ENCODE peak calls at places on chromosome 5, in ten cellular contexts. One of them, this sample, is unnamed. For H3K4me1, the result is how much of the 10 kb centered on the place peaks cover.

GRCh38 chr5:127846884-127847283 is 143.7 kb downstream of the CCDC192 start:
- DNase-seq in H1: no peak
- DNase-seq in adrenal gland: no peak
- DNase-seq in CD8-positive, alpha-beta T cell: no peak
- DNase-seq in thoracic aorta: no peak
- DNase-seq in GM23338: no peak
- DNase-seq in prostate gland: no peak
- DNase-seq in hepatocyte: no peak
- DNase-seq in cardiac muscle cell: no peak
- DNase-seq in sigmoid colon: no peak
- DNase-seq in this sample: no peak

GRCh38 chr5:151156732-151157402 is 712 bp downstream of the ANXA6 start:
- DNase-seq in GM23338: peak
- DNase-seq in thoracic aorta: no peak
- DNase-seq in CD8-positive, alpha-beta T cell: peak
- DNase-seq in adrenal gland: no peak
- DNase-seq in sigmoid colon: peak
- DNase-seq in hepatocyte: peak
- DNase-seq in H1: no peak
- DNase-seq in prostate gland: no peak
- DNase-seq in cardiac muscle cell: peak
- DNase-seq in this sample: no peak

GRCh38 chr5:78060421-78060820 is 234.1 kb downstream of the AP3B1 start:
- DNase-seq in adrenal gland: no peak
- DNase-seq in cardiac muscle cell: peak
- DNase-seq in H1: no peak
- DNase-seq in CD8-positive, alpha-beta T cell: no peak
- DNase-seq in prostate gland: no peak
- DNase-seq in GM23338: no peak
- DNase-seq in thoracic aorta: no peak
- DNase-seq in sigmoid colon: no peak
- DNase-seq in hepatocyte: no peak
- DNase-seq in this sample: no peak

GRCh38 chr5:128304121-128304520 is 220.6 kb downstream of the SLC12A2 start:
- DNase-seq in prostate gland: no peak
- DNase-seq in cardiac muscle cell: peak
- DNase-seq in adrenal gland: peak
- DNase-seq in H1: no peak
- DNase-seq in sigmoid colon: no peak
- DNase-seq in GM23338: no peak
- DNase-seq in CD8-positive, alpha-beta T cell: no peak
- DNase-seq in thoracic aorta: no peak
- DNase-seq in hepatocyte: peak
- DNase-seq in this sample: no peak

GRCh38 chr5:14665949-14666741 is 1.6 kb downstream of the OTULIN start:
- DNase-seq in sigmoid colon: no peak
- DNase-seq in H1: no peak
- DNase-seq in prostate gland: peak
- DNase-seq in thoracic aorta: no peak
- DNase-seq in GM23338: peak
- DNase-seq in CD8-positive, alpha-beta T cell: peak
- DNase-seq in cardiac muscle cell: no peak
- DNase-seq in adrenal gland: no peak
- DNase-seq in hepatocyte: peak
- DNase-seq in this sample: peak

GRCh38 chr5:167796636-167797035 is 494.8 kb upstream of the WWC1 start:
- DNase-seq in prostate gland: no peak
- DNase-seq in GM23338: no peak
- DNase-seq in H1: no peak
- DNase-seq in adrenal gland: no peak
- DNase-seq in cardiac muscle cell: no peak
- DNase-seq in sigmoid colon: no peak
- DNase-seq in thoracic aorta: no peak
- DNase-seq in CD8-positive, alpha-beta T cell: no peak
- DNase-seq in hepatocyte: no peak
- DNase-seq in this sample: no peak

GRCh38 chr5:173051746-173052145 is 4.4 kb upstream of the CREBRF start:
- DNase-seq in sigmoid colon: no peak
- DNase-seq in adrenal gland: no peak
- DNase-seq in prostate gland: no peak
- DNase-seq in CD8-positive, alpha-beta T cell: no peak
- DNase-seq in thoracic aorta: no peak
- DNase-seq in GM23338: no peak
- DNase-seq in hepatocyte: no peak
- DNase-seq in H1: no peak
- DNase-seq in cardiac muscle cell: no peak
- DNase-seq in this sample: no peak

GRCh38 chr5:13660072-13660471 is 284.4 kb downstream of the DNAH5 start:
- DNase-seq in GM23338: peak
- DNase-seq in H1: no peak
- DNase-seq in CD8-positive, alpha-beta T cell: no peak
- DNase-seq in cardiac muscle cell: no peak
- DNase-seq in adrenal gland: no peak
- DNase-seq in prostate gland: no peak
- DNase-seq in thoracic aorta: no peak
- DNase-seq in sigmoid colon: no peak
- DNase-seq in hepatocyte: no peak
- DNase-seq in this sample: no peak

GRCh38 chr5:122492675-122493074 is 180.6 kb downstream of the SNCAIP start:
- DNase-seq in GM23338: peak
- DNase-seq in sigmoid colon: no peak
- DNase-seq in adrenal gland: no peak
- DNase-seq in CD8-positive, alpha-beta T cell: no peak
- DNase-seq in cardiac muscle cell: peak
- DNase-seq in hepatocyte: no peak
- DNase-seq in thoracic aorta: no peak
- DNase-seq in H1: no peak
- DNase-seq in prostate gland: no peak
- DNase-seq in this sample: peak
- TF ChIP-seq CTCF in GM23338: peak
- TF ChIP-seq CTCF in sigmoid colon: no peak
- TF ChIP-seq CTCF in adrenal gland: no peak
- TF ChIP-seq CTCF in CD8-positive, alpha-beta T cell: no peak
- TF ChIP-seq CTCF in cardiac muscle cell: peak
- TF ChIP-seq CTCF in hepatocyte: peak
- TF ChIP-seq CTCF in thoracic aorta: peak
- TF ChIP-seq CTCF in H1: no peak
- TF ChIP-seq CTCF in prostate gland: no peak
- TF ChIP-seq CTCF in this sample: peak

GRCh38 chr5:52455920-52456319 is 331.8 kb upstream of the ITGA1 start:
- DNase-seq in GM23338: no peak
- DNase-seq in thoracic aorta: no peak
- DNase-seq in adrenal gland: no peak
- DNase-seq in sigmoid colon: no peak
- DNase-seq in hepatocyte: no peak
- DNase-seq in CD8-positive, alpha-beta T cell: no peak
- DNase-seq in cardiac muscle cell: no peak
- DNase-seq in prostate gland: no peak
- DNase-seq in H1: no peak
- DNase-seq in this sample: no peak
- H3K4me1 ChIP-seq in GM23338: under half
- H3K4me1 ChIP-seq in thoracic aorta: under half
- H3K4me1 ChIP-seq in adrenal gland: under half
- H3K4me1 ChIP-seq in sigmoid colon: under half
- H3K4me1 ChIP-seq in hepatocyte: under half
- H3K4me1 ChIP-seq in CD8-positive, alpha-beta T cell: under half
- H3K4me1 ChIP-seq in cardiac muscle cell: under half
- H3K4me1 ChIP-seq in prostate gland: under half
- H3K4me1 ChIP-seq in H1: under half
- H3K4me1 ChIP-seq in this sample: under half

DNA sequence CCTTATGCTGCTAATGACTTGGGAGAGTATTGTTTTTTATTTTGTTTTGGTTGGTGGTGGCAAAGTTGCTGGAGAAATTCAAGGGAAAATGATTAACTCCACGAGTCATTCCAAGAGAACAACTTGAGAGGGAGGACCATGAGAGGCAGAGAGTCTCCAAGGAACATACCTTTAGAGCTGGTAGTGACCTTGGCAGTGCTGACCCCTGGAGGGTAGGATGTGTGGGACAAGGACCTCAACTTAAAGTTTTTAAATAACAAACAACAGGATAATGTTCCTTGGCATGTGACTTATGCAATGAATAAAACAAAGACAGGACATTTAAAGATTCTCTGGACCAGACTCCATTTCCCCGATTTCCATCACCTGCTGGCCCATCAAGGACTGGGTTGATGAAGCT is 139.7 kb downstream of the LRRC70 start:
- DNase-seq in GM23338: peak
- DNase-seq in prostate gland: no peak
- DNase-seq in H1: peak
- DNase-seq in hepatocyte: no peak
- DNase-seq in cardiac muscle cell: no peak
- DNase-seq in CD8-positive, alpha-beta T cell: no peak
- DNase-seq in adrenal gland: no peak
- DNase-seq in sigmoid colon: no peak
- DNase-seq in thoracic aorta: no peak
- DNase-seq in this sample: no peak
- H3K27ac ChIP-seq in GM23338: no peak
- H3K27ac ChIP-seq in prostate gland: no peak
- H3K27ac ChIP-seq in H1: no peak
- H3K27ac ChIP-seq in hepatocyte: no peak
- H3K27ac ChIP-seq in cardiac muscle cell: no peak
- H3K27ac ChIP-seq in CD8-positive, alpha-beta T cell: no peak
- H3K27ac ChIP-seq in adrenal gland: no peak
- H3K27ac ChIP-seq in sigmoid colon: no peak
- H3K27ac ChIP-seq in thoracic aorta: no peak
- H3K27ac ChIP-seq in this sample: no peak

GRCh38 chr5:176387384-176387925 is 943 bp downstream of the NOP16 start:
- DNase-seq in GM23338: no peak
- DNase-seq in cardiac muscle cell: no peak
- DNase-seq in CD8-positive, alpha-beta T cell: no peak
- DNase-seq in hepatocyte: no peak
- DNase-seq in thoracic aorta: no peak
- DNase-seq in adrenal gland: no peak
- DNase-seq in H1: no peak
- DNase-seq in sigmoid colon: no peak
- DNase-seq in prostate gland: no peak
- DNase-seq in this sample: peak
- TF ChIP-seq CTCF in GM23338: no peak
- TF ChIP-seq CTCF in cardiac muscle cell: no peak
- TF ChIP-seq CTCF in CD8-positive, alpha-beta T cell: no peak
- TF ChIP-seq CTCF in hepatocyte: no peak
- TF ChIP-seq CTCF in thoracic aorta: no peak
- TF ChIP-seq CTCF in adrenal gland: no peak
- TF ChIP-seq CTCF in H1: no peak
- TF ChIP-seq CTCF in sigmoid colon: no peak
- TF ChIP-seq CTCF in prostate gland: no peak
- TF ChIP-seq CTCF in this sample: peak

GRCh38 chr5:16841416-16841815 is 94.7 kb downstream of the MYO10 start:
- DNase-seq in H1: no peak
- DNase-seq in CD8-positive, alpha-beta T cell: no peak
- DNase-seq in sigmoid colon: no peak
- DNase-seq in GM23338: no peak
- DNase-seq in adrenal gland: no peak
- DNase-seq in hepatocyte: no peak
- DNase-seq in cardiac muscle cell: no peak
- DNase-seq in prostate gland: no peak
- DNase-seq in thoracic aorta: no peak
- DNase-seq in this sample: no peak
- H3K4me1 ChIP-seq in H1: under half
- H3K4me1 ChIP-seq in CD8-positive, alpha-beta T cell: under half
- H3K4me1 ChIP-seq in sigmoid colon: under half
- H3K4me1 ChIP-seq in GM23338: under half
- H3K4me1 ChIP-seq in adrenal gland: under half
- H3K4me1 ChIP-seq in hepatocyte: under half
- H3K4me1 ChIP-seq in cardiac muscle cell: under half
- H3K4me1 ChIP-seq in prostate gland: under half
- H3K4me1 ChIP-seq in thoracic aorta: under half
- H3K4me1 ChIP-seq in this sample: under half

GRCh38 chr5:176608142-176608705 is 1.7 kb downstream of the GPRIN1 start:
- DNase-seq in GM23338: no peak
- DNase-seq in sigmoid colon: no peak
- DNase-seq in CD8-positive, alpha-beta T cell: no peak
- DNase-seq in cardiac muscle cell: no peak
- DNase-seq in hepatocyte: no peak
- DNase-seq in prostate gland: no peak
- DNase-seq in H1: no peak
- DNase-seq in thoracic aorta: no peak
- DNase-seq in adrenal gland: no peak
- DNase-seq in this sample: no peak

GRCh38 chr5:176609724-176610429 is at the start of gene GPRIN1:
- DNase-seq in adrenal gland: peak
- DNase-seq in cardiac muscle cell: peak
- DNase-seq in CD8-positive, alpha-beta T cell: no peak
- DNase-seq in prostate gland: no peak
- DNase-seq in sigmoid colon: no peak
- DNase-seq in H1: no peak
- DNase-seq in GM23338: peak
- DNase-seq in hepatocyte: peak
- DNase-seq in thoracic aorta: no peak
- DNase-seq in this sample: peak

GRCh38 chr5:176606032-176606431 is 3.9 kb downstream of the GPRIN1 start:
- DNase-seq in cardiac muscle cell: no peak
- DNase-seq in sigmoid colon: no peak
- DNase-seq in thoracic aorta: no peak
- DNase-seq in hepatocyte: no peak
- DNase-seq in GM23338: no peak
- DNase-seq in prostate gland: no peak
- DNase-seq in H1: no peak
- DNase-seq in adrenal gland: no peak
- DNase-seq in CD8-positive, alpha-beta T cell: no peak
- DNase-seq in this sample: no peak

GRCh38 chr5:176608937-176609723 is 826 bp downstream of the GPRIN1 start:
- DNase-seq in adrenal gland: no peak
- DNase-seq in thoracic aorta: no peak
- DNase-seq in sigmoid colon: no peak
- DNase-seq in CD8-positive, alpha-beta T cell: no peak
- DNase-seq in hepatocyte: no peak
- DNase-seq in cardiac muscle cell: no peak
- DNase-seq in GM23338: no peak
- DNase-seq in H1: no peak
- DNase-seq in prostate gland: no peak
- DNase-seq in this sample: peak

GRCh38 chr5:176606875-176607274 is 3.1 kb downstream of the GPRIN1 start:
- DNase-seq in prostate gland: no peak
- DNase-seq in sigmoid colon: no peak
- DNase-seq in CD8-positive, alpha-beta T cell: no peak
- DNase-seq in GM23338: no peak
- DNase-seq in thoracic aorta: no peak
- DNase-seq in H1: no peak
- DNase-seq in hepatocyte: no peak
- DNase-seq in cardiac muscle cell: no peak
- DNase-seq in adrenal gland: no peak
- DNase-seq in this sample: no peak
- H3K27ac ChIP-seq in prostate gland: no peak
- H3K27ac ChIP-seq in sigmoid colon: no peak
- H3K27ac ChIP-seq in CD8-positive, alpha-beta T cell: no peak
- H3K27ac ChIP-seq in GM23338: no peak
- H3K27ac ChIP-seq in thoracic aorta: no peak
- H3K27ac ChIP-seq in H1: no peak
- H3K27ac ChIP-seq in hepatocyte: no peak
- H3K27ac ChIP-seq in cardiac muscle cell: peak
- H3K27ac ChIP-seq in adrenal gland: no peak
- H3K27ac ChIP-seq in this sample: no peak

This sample was measured in OCI-LY7.